ENCODE peak calls at places on chromosomes 4 and X, in nine cellular contexts. T, O, Z, M, U, K, S, V and F are unnamed samples.

GRCh38 chrX:143634701-143635442 is 1.0 kb downstream of the SLITRK4 start:
- DNase-seq in Z (no peak), O (no peak), U (no peak), S (no peak), T (no peak), K (no peak), M (peak), V (no peak), F (no peak)

GRCh38 chr4:183821090-183821853 is 83.8 kb upstream of the STOX2 start:
- DNase-seq in V (no peak), Z (no peak), K (no peak), T (no peak), S (no peak), O (no peak), U (no peak), M (no peak), F (no peak)

GRCh38 chr4:51909236-51909703 is 66.3 kb downstream of the DCUN1D4 start:
- DNase-seq in Z (no peak), T (no peak), U (no peak), O (no peak), K (no peak), V (no peak), M (peak), S (no peak), F (no peak)

GRCh38 chr4:94491322-94491721 is 39.6 kb downstream of the PDLIM5 start:
- DNase-seq in O (no peak), U (no peak), K (peak), M (no peak), Z (no peak), V (no peak), T (no peak), S (no peak), F (no peak)

GRCh38 chr4:87365348-87365747 is 25.6 kb downstream of the HSD17B11 start:
- DNase-seq in T (no peak), O (no peak), Z (no peak), S (no peak), U (no peak), K (no peak), V (no peak), M (no peak), F (no peak)

GRCh38 chr4:26061248-26061986 is 147.4 kb downstream of the SMIM20 start:
- DNase-seq in M (peak), S (no peak), U (no peak), T (no peak), O (no peak), K (peak), Z (no peak), V (no peak), F (no peak)

GRCh38 chr4:80099671-80100070 is 26.6 kb upstream of the ANTXR2 start:
- DNase-seq in K (no peak), M (no peak), S (no peak), V (no peak), U (no peak), Z (no peak), O (no peak), T (no peak), F (no peak)

GRCh38 chr4:87853891-87854290 is 21.1 kb downstream of the MEPE start:
- DNase-seq in M (no peak), U (no peak), S (no peak), V (no peak), O (no peak), Z (no peak), K (no peak), T (no peak), F (no peak)

GRCh38 chr4:6732441-6733357 is 16.7 kb downstream of the BLOC1S4 start:
- DNase-seq in K (peak), S (peak), U (no peak), O (no peak), M (peak), V (no peak), Z (no peak), T (peak), F (peak)

GRCh38 chrX:334971-335757 is 16.6 kb upstream of the GTPBP6 start:
- DNase-seq in S (no peak), Z (no peak), U (no peak), M (no peak), K (no peak), T (no peak), O (no peak), V (no peak), F (no peak)

GRCh38 chr4:151184523-151185458 is 85.4 kb downstream of the RPS3A start:
- DNase-seq in V (no peak), K (peak), U (peak), T (no peak), Z (no peak), O (no peak), M (peak), S (no peak), F (peak)

GRCh38 chr4:83631066-83631465 is 95.2 kb downstream of the GPAT3 start:
- DNase-seq in O (no peak), M (peak), Z (no peak), S (no peak), U (no peak), K (no peak), V (no peak), T (no peak), F (no peak)

GRCh38 chrX:50871922-50872453 is 38.5 kb upstream of the BMP15 start:
- DNase-seq in M (no peak), Z (no peak), U (no peak), K (no peak), V (no peak), S (no peak), T (no peak), O (no peak), F (no peak)

GRCh38 chrX:120797201-120797938 is 78.3 kb downstream of the CT47B1 start:
- DNase-seq in O (no peak), V (no peak), T (no peak), U (no peak), Z (no peak), M (no peak), K (peak), S (no peak), F (no peak)

GRCh38 chr4:179855471-179855870 is 2387.7 kb upstream of the TENM3 start:
- DNase-seq in T (peak), U (no peak), K (no peak), M (no peak), S (no peak), V (no peak), Z (no peak), O (no peak), F (no peak)

GRCh38 chrX:97199501-97199900 is 315.8 kb downstream of the RPA4 start:
- DNase-seq in S (no peak), U (no peak), T (peak), V (no peak), M (peak), O (no peak), Z (no peak), K (no peak), F (no peak)

GRCh38 chr4:173252024-173252935 is 81.9 kb downstream of the HMGB2 start:
- DNase-seq in T (peak), Z (no peak), S (peak), K (peak), M (peak), O (no peak), V (no peak), U (peak), F (peak)

GRCh38 chrX:133681416-133681815 is 266.1 kb upstream of the GPC4 start:
- DNase-seq in U (no peak), V (no peak), M (no peak), Z (no peak), T (no peak), O (no peak), K (no peak), S (no peak), F (no peak)

GRCh38 chr4:15766821-15767220 is 11.3 kb upstream of the CD38 start:
- DNase-seq in T (no peak), K (no peak), Z (no peak), O (no peak), S (no peak), U (no peak), V (no peak), M (no peak), F (no peak)

GRCh38 chrX:100658936-100659335 is 14.9 kb downstream of the SRPX2 start:
- DNase-seq in V (no peak), Z (no peak), O (no peak), U (no peak), S (no peak), M (no peak), K (no peak), T (no peak), F (no peak)

GRCh38 chrX:150036181-150036580 is 97.9 kb upstream of the EOLA2 start:
- DNase-seq in Z (no peak), V (no peak), M (no peak), O (no peak), S (no peak), K (peak), T (peak), U (no peak), F (no peak)

GRCh38 chrX:39195156-39195555 is 393.9 kb downstream of the MID1IP1 start:
- DNase-seq in O (no peak), K (no peak), S (no peak), Z (no peak), V (no peak), T (no peak), M (no peak), U (no peak), F (no peak)

GRCh38 chr4:16225996-16226815 is at the start of gene TAPT1:
- DNase-seq in O (peak), M (peak), S (no peak), U (no peak), K (no peak), Z (peak), T (no peak), V (peak), F (no peak)

GRCh38 chr4:181966084-181966483 is 277.1 kb upstream of the TENM3 start:
- DNase-seq in M (no peak), Z (no peak), U (no peak), S (no peak), T (no peak), O (no peak), V (no peak), K (no peak), F (no peak)

GRCh38 chrX:47217121-47217851 is 1.2 kb upstream of the CDK16 start:
- DNase-seq in T (no peak), O (no peak), V (no peak), M (peak), K (peak), Z (no peak), S (no peak), U (no peak), F (no peak)

GRCh38 chrX:19789782-19790181 is 97.6 kb downstream of the SH3KBP1 start:
- DNase-seq in U (no peak), O (no peak), V (no peak), S (no peak), Z (no peak), M (no peak), T (no peak), K (no peak), F (no peak)

GRCh38 chr4:84965558-84966381 is 720 bp downstream of the WDFY3 start:
- DNase-seq in M (peak), V (no peak), Z (no peak), O (no peak), K (no peak), T (no peak), U (no peak), S (no peak), F (no peak)

GRCh38 chrX:46178763-46179162 is 366.5 kb downstream of the ZNF674 start:
- DNase-seq in V (no peak), M (no peak), Z (no peak), T (no peak), S (no peak), O (no peak), U (no peak), K (no peak), F (no peak)

GRCh38 chr4:183182873-183183725 is 84.0 kb downstream of the WWC2 start:
- DNase-seq in V (no peak), S (no peak), M (peak), U (peak), O (no peak), T (peak), Z (no peak), K (peak), F (no peak)